ENCODE peak calls at places on chromosomes 4 and X, in four cellular contexts. Z is fibroblast of mammary gland, I is body of pancreas, J is GM19239. N is an unnamed sample.

GRCh38 chrX:123339201-123339905 is 155.3 kb downstream of the GRIA3 start:
- DNase-seq in J (no peak), I (no peak), Z (peak; percentile 88), N (no peak)

GRCh38 chr4:80263541-80264351 is 2.7 kb upstream of the FGF5 start:
- DNase-seq in J (no peak), Z (no peak), I (no peak), N (no peak)

GRCh38 chr4:105288121-105288520 is 141.4 kb downstream of the TET2 start:
- DNase-seq in J (no peak), I (no peak), Z (no peak), N (no peak)

GRCh38 chrX:17803449-17803848 is 57.6 kb downstream of the RAI2 start:
- DNase-seq in Z (no peak), J (no peak), I (no peak), N (no peak)

GRCh38 chrX:136754641-136755040 is 26.1 kb downstream of the ARHGEF6 start:
- DNase-seq in Z (no peak), J (no peak), I (no peak), N (no peak)

GRCh38 chrX:132216806-132217202 is 2.4 kb downstream of the RAP2C start:
- DNase-seq in J (no peak), I (no peak), Z (peak; percentile 59), N (no peak)

GRCh38 chr4:48491514-48492176 is 1.6 kb downstream of the ZAR1 start:
- DNase-seq in I (no peak), J (no peak), Z (no peak), N (no peak)

GRCh38 chr4:28558871-28559270 is 1698.2 kb downstream of the STIM2 start:
- DNase-seq in J (no peak), Z (no peak), I (no peak), N (no peak)

GRCh38 chr4:71406459-71406963 is 67.7 kb downstream of the SLC4A4 start:
- DNase-seq in Z (peak; percentile 52), J (no peak), I (no peak), N (no peak)

GRCh38 chr4:111064342-111064993 is 441.6 kb upstream of the PITX2 start:
- DNase-seq in Z (peak; percentile 75), I (no peak), J (no peak), N (no peak)

GRCh38 chr4:3317011-3317655 is 24.3 kb downstream of the RGS12 start:
- DNase-seq in I (peak; percentile 5), Z (no peak), J (no peak), N (no peak)

GRCh38 chr4:88999392-88999791 is 57.6 kb downstream of the FAM13A start:
- DNase-seq in Z (no peak), J (no peak), I (no peak), N (no peak)

GRCh38 chr4:166498541-166498940 is 625.5 kb downstream of the TLL1 start:
- DNase-seq in J (no peak), I (no peak), Z (no peak), N (no peak)

GRCh38 chrX:33543757-33544156 is 332.4 kb upstream of the DMD start:
- DNase-seq in I (no peak), J (no peak), Z (no peak), N (no peak)

GRCh38 chr4:185559913-185560281 is 24.6 kb upstream of the PDLIM3 start:
- DNase-seq in Z (peak; percentile 59), I (peak; percentile 54), J (no peak), N (no peak)

GRCh38 chrX:124502144-124502543 is 155.8 kb downstream of the SH2D1A start:
- DNase-seq in Z (no peak), J (no peak), I (no peak), N (no peak)

GRCh38 chr4:90515191-90515590 is 388.0 kb downstream of the CCSER1 start:
- DNase-seq in Z (no peak), I (no peak), J (no peak), N (no peak)

GRCh38 chr4:139735381-139736256 is 70.0 kb downstream of the MGST2 start:
- DNase-seq in J (no peak), Z (peak; percentile 12), I (no peak), N (no peak)

GRCh38 chrX:134625315-134625718 is 33.0 kb downstream of the PLAC1 start:
- DNase-seq in J (no peak), Z (peak; percentile 72), I (no peak), N (no peak)

GRCh38 chr4:4695497-4695896 is 153.6 kb upstream of the STX18 start:
- DNase-seq in J (no peak), I (no peak), Z (no peak), N (no peak)

GRCh38 chr4:89365375-89366170 is 58.0 kb upstream of the GPRIN3 start:
- DNase-seq in Z (peak; percentile 14), I (no peak), J (no peak), N (no peak)

GRCh38 chr4:38149472-38149871 is 189.3 kb downstream of the PTTG2 start:
- DNase-seq in Z (no peak), I (no peak), J (no peak), N (no peak)

GRCh38 chr4:182338059-182338458 is 94.9 kb downstream of the TENM3 start:
- DNase-seq in Z (peak; percentile 28), J (no peak), I (no peak), N (no peak)

GRCh38 chr4:22668702-22669101 is 24.0 kb upstream of the GBA3 start:
- DNase-seq in Z (no peak), I (no peak), J (no peak), N (no peak)